ENCODE peak calls at places on chromosome 17, in seven cellular contexts. T is fibroblast of the aortic adventitia; O is NCI-H2171 treated with DMSO at 0.1 percent for 48 hours; N is activated naive CD4-positive, alpha-beta T cell treated with anti-CD3 and anti-CD28 coated beads, Interleukin-2, amount 50 U/mL, for 16 hours; Q is NCI-H1694; C is tibial artery; F is thoracic aorta. B is an unnamed sample.

GRCh38 chr17:43591750-43592562 is 45.8 kb upstream of the ETV4 start:
- DNase-seq in O (no peak), F (peak; percentile 28), C (peak; percentile 77), Q (no peak), T (peak; percentile 97), N (no peak), B (no peak)

GRCh38 chr17:44887016-44887415 is 12.2 kb downstream of the EFTUD2 start:
- DNase-seq in O (no peak), C (no peak), N (no peak), Q (no peak), F (no peak), T (no peak), B (no peak)

GRCh38 chr17:15655162-15655561 is 28.9 kb downstream of the TRIM16 start:
- DNase-seq in O (no peak), N (no peak), C (no peak), F (no peak), T (no peak), Q (no peak), B (no peak)

GRCh38 chr17:17609121-17609520 is 17.6 kb upstream of the PEMT start:
- DNase-seq in C (no peak), O (peak; percentile 8), Q (no peak), F (no peak), T (no peak), N (no peak), B (no peak)

GRCh38 chr17:32279933-32280716 is 14.5 kb downstream of the RHBDL3 start:
- DNase-seq in C (no peak), O (no peak), N (no peak), Q (no peak), F (no peak), T (no peak), B (no peak)

GRCh38 chr17:46910179-46910927 is 12.6 kb upstream of the GOSR2 start:
- DNase-seq in N (no peak), F (no peak), Q (no peak), T (no peak), O (peak; percentile 30), C (no peak), B (no peak)

GRCh38 chr17:38868095-38868967 is 1.5 kb upstream of the LASP1 start:
- DNase-seq in F (no peak), T (peak; percentile 69), Q (no peak), C (peak; percentile 75), O (peak; percentile 69), N (no peak), B (no peak)

GRCh38 chr17:34567665-34568064 is 11.7 kb upstream of the TMEM132E start:
- DNase-seq in Q (no peak), C (no peak), F (no peak), T (no peak), O (no peak), N (no peak), B (no peak)

GRCh38 chr17:67413399-67413798 is 36.3 kb downstream of the PITPNC1 start:
- DNase-seq in C (no peak), F (no peak), Q (no peak), T (no peak), O (no peak), N (no peak), B (no peak)

GRCh38 chr17:20074489-20074888 is 65.3 kb downstream of the SPECC1 start:
- DNase-seq in C (no peak), Q (no peak), N (no peak), O (no peak), F (no peak), T (no peak), B (no peak)